ENCODE peak calls at places on chromosomes 12 and 14, in eight cellular contexts. K is transverse colon, R is GM12891, L is sigmoid colon, V is vagina, Q is uterus, B is IMR-90, M is H54. P is an unnamed sample.

GRCh38 chr12:87599459-87599858 is 429.7 kb downstream of the C12orf50 start:
- DNase-seq in K (no peak), R (no peak), L (no peak), V (no peak), Q (no peak), B (no peak), M (no peak), P (no peak)

GRCh38 chr14:22656945-22657711 is 13.0 kb upstream of the OR6J1 start:
- DNase-seq in K (no peak), R (no peak), L (no peak), V (no peak), Q (no peak), B (peak), M (no peak), P (no peak)

GRCh38 chr12:21607701-21608100 is 3.1 kb upstream of the GYS2 start:
- DNase-seq in K (no peak), R (no peak), L (no peak), V (no peak), Q (no peak), B (peak), M (no peak), P (no peak)

GRCh38 chr12:49559011-49559675 is 8.8 kb downstream of the MCRS1 start:
- DNase-seq in K (no peak), R (no peak), L (no peak), V (no peak), Q (no peak), B (no peak), M (no peak), P (no peak)

GRCh38 chr14:75295491-75296338 is 17.1 kb downstream of the FOS start:
- DNase-seq in K (peak), R (peak), L (peak), V (no peak), Q (peak), B (peak), M (no peak), P (peak)

GRCh38 chr14:100582496-100583165 is 4.6 kb downstream of the BEGAIN start:
- DNase-seq in K (no peak), R (no peak), L (peak), V (no peak), Q (no peak), B (no peak), M (no peak), P (no peak)

GRCh38 chr12:93925585-93925984 is 222.8 kb upstream of the PLXNC1 start:
- DNase-seq in K (no peak), R (no peak), L (no peak), V (no peak), Q (no peak), B (no peak), M (no peak), P (no peak)

GRCh38 chr12:76426160-76426559 is 77.9 kb upstream of the BBS10 start:
- DNase-seq in K (no peak), R (no peak), L (no peak), V (no peak), Q (no peak), B (no peak), M (no peak), P (no peak)

GRCh38 chr12:123055281-123055766 is 74.8 kb downstream of the ARL6IP4 start:
- DNase-seq in K (no peak), R (no peak), L (no peak), V (no peak), Q (no peak), B (no peak), M (no peak), P (no peak)

GRCh38 chr14:75566321-75566720 is 12.1 kb upstream of the FLVCR2 start:
- DNase-seq in K (no peak), R (no peak), L (no peak), V (no peak), Q (no peak), B (no peak), M (no peak), P (no peak)

GRCh38 chr14:77490347-77490986 is 8.1 kb downstream of the ISM2 start:
- DNase-seq in K (no peak), R (no peak), L (no peak), V (no peak), Q (no peak), B (no peak), M (no peak), P (no peak)

GRCh38 chr12:7645395-7646177 is 20.1 kb downstream of the APOBEC1 start:
- DNase-seq in K (no peak), R (peak), L (no peak), V (no peak), Q (no peak), B (peak), M (peak), P (no peak)

GRCh38 chr14:72544615-72545387 is 349.1 kb downstream of the DPF3 start:
- DNase-seq in K (no peak), R (no peak), L (no peak), V (no peak), Q (no peak), B (no peak), M (no peak), P (no peak)

GRCh38 chr12:95146767-95147166 is 70.5 kb downstream of the FGD6 start:
- DNase-seq in K (no peak), R (no peak), L (no peak), V (no peak), Q (no peak), B (no peak), M (no peak), P (no peak)

GRCh38 chr12:105330938-105331804 is 680 bp downstream of the C12orf75 start:
- DNase-seq in K (peak), R (no peak), L (no peak), V (no peak), Q (no peak), B (no peak), M (no peak), P (peak)

GRCh38 chr12:58894040-58894439 is 26.3 kb downstream of the LRIG3 start:
- DNase-seq in K (no peak), R (no peak), L (no peak), V (no peak), Q (no peak), B (no peak), M (no peak), P (no peak)

GRCh38 chr14:62187265-62187664 is 425.0 kb downstream of the SNAPC1 start:
- DNase-seq in K (no peak), R (no peak), L (no peak), V (no peak), Q (no peak), B (no peak), M (no peak), P (no peak)

GRCh38 chr12:80195143-80195726 is 95.9 kb downstream of the OTOGL start:
- DNase-seq in K (no peak), R (no peak), L (no peak), V (no peak), Q (no peak), B (peak), M (no peak), P (no peak)

GRCh38 chr12:63811334-63811733 is 31.6 kb downstream of the RXYLT1 start:
- DNase-seq in K (no peak), R (no peak), L (no peak), V (no peak), Q (no peak), B (no peak), M (no peak), P (no peak)

GRCh38 chr12:91877022-91877421 is 268.6 kb downstream of the BTG1 start:
- DNase-seq in K (peak), R (peak), L (peak), V (no peak), Q (peak), B (peak), M (no peak), P (peak)

GRCh38 chr12:82182601-82183000 is 175.6 kb downstream of the CCDC59 start:
- DNase-seq in K (no peak), R (no peak), L (no peak), V (no peak), Q (no peak), B (no peak), M (peak), P (no peak)

GRCh38 chr12:40181490-40181889 is 43.3 kb upstream of the LRRK2 start:
- DNase-seq in K (no peak), R (no peak), L (no peak), V (no peak), Q (no peak), B (no peak), M (no peak), P (no peak)
- TF ChIP-seq POLR2A in K (no peak), R (no peak), L (no peak), V (no peak), Q (no peak), B (no peak), M (no peak), P (no peak)

DNA sequence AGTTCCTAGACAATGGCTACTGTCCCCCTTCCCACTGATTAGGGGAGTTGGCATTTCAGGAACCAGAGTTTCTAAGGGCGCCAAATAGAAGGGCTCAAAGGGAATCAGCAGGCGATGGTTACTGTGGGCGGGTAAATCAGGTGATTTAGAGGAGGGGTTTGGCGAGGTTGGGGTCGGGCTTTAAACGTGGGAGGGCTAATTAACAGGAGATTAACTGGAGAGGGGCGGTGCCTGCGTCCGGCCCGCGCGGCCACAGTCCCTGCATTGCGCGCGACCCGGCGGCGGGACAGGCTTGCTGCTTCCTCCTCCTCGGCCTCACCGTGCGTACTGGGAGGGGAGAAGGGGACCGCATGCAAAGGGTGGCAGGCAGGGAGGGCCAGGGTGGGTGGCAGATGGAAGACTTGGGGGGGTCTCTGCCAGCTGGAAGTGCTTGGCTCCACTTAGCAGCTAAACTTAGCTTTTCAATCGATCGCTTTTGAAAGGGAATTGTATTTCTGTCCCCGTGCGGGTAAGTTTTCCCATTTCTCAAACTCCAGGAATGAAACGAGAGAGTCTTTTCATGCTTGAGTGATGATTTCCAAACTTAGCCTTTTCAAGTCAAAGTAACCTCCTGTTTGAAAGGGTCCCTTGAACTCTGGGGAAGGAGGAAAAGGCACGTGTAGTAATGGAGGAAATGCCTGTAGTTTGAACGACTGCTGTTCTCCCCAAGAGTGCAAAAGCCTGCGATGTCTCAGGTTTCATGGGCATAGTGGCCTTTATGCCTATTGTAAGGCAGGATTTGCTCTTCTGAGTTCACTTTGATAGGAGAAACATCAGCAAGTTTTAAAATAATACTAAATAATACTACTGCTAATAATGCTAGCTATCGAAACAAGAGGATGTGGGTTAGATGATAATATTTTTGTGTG is at the start of gene MGST1:
- DNase-seq in K (peak), R (peak), L (peak), V (no peak), Q (peak), B (peak), M (no peak), P (peak)
- TF ChIP-seq POLR2A in K (peak), R (peak), L (no peak), V (no peak), Q (no peak), B (peak), M (no peak), P (no peak)

DNA sequence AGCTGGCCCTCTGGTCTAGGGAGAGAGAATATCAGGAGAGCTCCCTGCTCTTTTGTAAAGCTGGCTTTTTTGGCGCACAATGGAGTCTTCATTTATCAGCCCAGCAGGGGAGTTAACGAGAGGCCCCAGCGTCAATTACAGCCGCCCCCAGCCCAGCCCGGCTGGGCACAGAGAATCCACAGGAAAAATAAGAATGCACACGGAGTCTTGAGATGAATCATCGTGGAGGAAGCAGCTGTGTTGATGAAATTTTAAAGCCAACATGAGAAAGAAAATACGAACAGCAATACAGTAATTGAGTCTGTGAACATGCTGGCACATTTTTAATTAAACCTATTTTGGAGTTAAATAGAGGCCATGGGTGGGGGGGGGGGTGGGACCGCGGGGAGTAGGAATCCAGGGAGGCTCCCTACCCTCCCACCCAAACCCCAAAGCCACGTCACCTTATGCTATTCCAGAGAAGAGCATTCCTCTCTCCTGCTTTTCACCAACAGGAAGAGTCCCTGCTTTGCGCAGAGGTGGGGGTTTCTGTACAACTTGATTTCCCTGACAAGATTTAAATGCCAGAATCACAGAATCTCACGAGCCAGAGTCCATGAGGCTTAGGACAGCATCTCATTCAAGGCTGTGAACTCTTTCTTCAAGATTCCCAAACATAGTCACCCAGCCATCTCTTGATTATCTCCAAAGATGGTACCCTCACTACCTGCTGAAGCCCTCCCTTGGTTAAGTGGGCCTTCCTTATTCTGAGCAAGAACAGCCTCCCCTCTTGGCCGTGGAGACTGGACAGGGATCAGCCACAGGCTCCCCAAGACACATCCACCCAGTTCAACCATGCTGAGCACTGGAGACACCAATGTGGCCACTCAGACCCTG is 50.2 kb downstream of the CCNK start:
- DNase-seq in K (no peak), R (no peak), L (no peak), V (no peak), Q (no peak), B (peak), M (no peak), P (no peak)
- TF ChIP-seq POLR2A in K (no peak), R (no peak), L (no peak), V (no peak), Q (no peak), B (no peak), M (no peak), P (no peak)

DNA sequence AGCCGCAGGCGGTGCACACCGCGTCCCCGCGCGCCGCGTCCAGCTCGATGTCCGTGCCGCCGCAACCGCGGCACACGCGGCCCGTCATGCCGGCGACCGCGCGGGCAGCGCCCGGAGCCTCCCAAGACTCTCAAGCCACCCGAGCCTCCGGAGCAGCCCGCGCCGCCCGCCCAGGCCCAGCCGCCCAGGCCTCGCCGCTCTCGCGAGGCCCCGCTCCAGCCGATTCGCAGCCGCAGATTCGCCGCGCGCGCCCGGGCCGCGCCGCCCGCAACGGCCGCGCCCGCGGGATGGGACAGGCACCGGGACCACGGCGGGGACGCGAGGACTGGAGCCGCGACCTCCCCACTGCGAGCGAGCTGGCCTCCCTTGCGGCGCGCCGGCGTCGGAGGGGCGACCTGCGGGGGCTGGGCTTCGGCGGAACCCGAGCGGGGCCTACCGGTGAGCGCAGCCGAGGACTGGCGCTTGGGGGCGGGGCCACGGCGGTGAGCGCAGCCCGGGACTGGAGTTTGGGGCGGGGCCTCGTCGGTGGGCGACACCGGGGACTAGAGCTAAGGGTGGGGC is at the start of gene BRF1:
- DNase-seq in K (peak), R (peak), L (peak), V (peak), Q (peak), B (peak), M (peak), P (peak)
- TF ChIP-seq POLR2A in K (no peak), R (peak), L (no peak), V (no peak), Q (peak), B (no peak), M (no peak), P (no peak)

DNA sequence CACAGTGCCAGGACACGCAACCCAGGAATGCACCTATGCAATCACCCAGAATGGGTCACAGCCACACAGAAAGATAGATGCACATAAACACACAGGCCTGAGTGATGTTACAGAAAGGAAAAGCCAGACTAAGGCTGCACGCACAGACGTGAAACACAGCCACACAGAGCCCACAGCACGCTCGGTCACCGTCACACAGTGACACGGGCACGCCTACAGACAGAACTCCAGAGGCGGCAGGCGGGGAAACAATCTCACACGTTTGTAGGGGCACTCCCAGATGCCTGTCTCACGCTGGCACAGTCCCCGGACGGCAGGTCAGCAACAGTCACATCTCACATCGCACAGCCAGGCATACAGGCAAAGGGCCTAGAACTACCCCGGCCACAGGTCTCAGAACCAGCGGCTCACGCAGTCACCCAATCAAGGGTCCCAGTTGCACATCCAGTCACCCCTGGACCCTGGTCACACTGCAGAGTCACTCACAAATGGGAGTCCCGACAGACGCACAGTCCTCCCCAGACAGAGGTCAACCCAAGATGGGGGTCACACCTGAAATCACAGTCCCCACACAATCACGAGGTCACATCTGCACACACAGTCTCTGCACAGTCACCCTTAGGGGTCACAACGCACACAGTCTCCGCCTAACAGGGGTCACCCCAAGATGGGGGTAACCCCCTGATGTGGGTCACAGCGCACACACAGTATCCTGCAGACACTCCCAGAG is 790 bp downstream of the SSH1 start:
- DNase-seq in K (peak), R (no peak), L (peak), V (no peak), Q (peak), B (peak), M (no peak), P (peak)
- TF ChIP-seq POLR2A in K (peak), R (peak), L (peak), V (no peak), Q (no peak), B (peak), M (peak), P (no peak)